ENCODE peak calls at places on chromosomes 3 and 15, in five cellular contexts. W is tibial nerve, E is PC-9, T is K562, A is kidney epithelial cell. H is an unnamed sample.

GRCh38 chr3:50112462-50112861 is 23.7 kb downstream of the RBM5 start:
- DNase-seq in W (no peak), E (no peak), T (no peak), A (no peak), H (no peak)

GRCh38 chr3:173371848-173372487 is 25.6 kb upstream of the NLGN1 start:
- DNase-seq in W (no peak), E (peak; percentile 46), T (no peak), A (no peak), H (no peak)

GRCh38 chr3:132343018-132343612 is 25.9 kb downstream of the ACP3 start:
- DNase-seq in W (no peak), E (peak; percentile 25), T (peak; percentile 24), A (no peak), H (no peak)

GRCh38 chr3:41893977-41894376 is 67.9 kb downstream of the ULK4 start:
- DNase-seq in W (no peak), E (peak; percentile 7), T (peak; percentile 19), A (no peak), H (no peak)

GRCh38 chr15:81182031-81182745 is 14.5 kb upstream of the IL16 start:
- DNase-seq in W (no peak), E (no peak), T (no peak), A (no peak), H (no peak)

GRCh38 chr3:129015388-129016105 is 14.4 kb downstream of the EFCC1 start:
- DNase-seq in W (no peak), E (no peak), T (peak; percentile 49), A (no peak), H (peak; percentile 56)

GRCh38 chr3:14329116-14329830 is 73.1 kb upstream of the SLC6A6 start:
- DNase-seq in W (no peak), E (no peak), T (no peak), A (peak; percentile 96), H (no peak)

GRCh38 chr3:134627831-134628230 is 23.0 kb downstream of the KY start:
- DNase-seq in W (no peak), E (no peak), T (no peak), A (no peak), H (no peak)

GRCh38 chr3:148943531-148944200 is 47.7 kb upstream of the GYG1 start:
- DNase-seq in W (no peak), E (peak; percentile 34), T (peak; percentile 77), A (peak; percentile 59), H (no peak)

GRCh38 chr3:15964605-15965061 is 166.9 kb upstream of the ANKRD28 start:
- DNase-seq in W (no peak), E (no peak), T (no peak), A (peak; percentile 14), H (no peak)

GRCh38 chr3:140233702-140234101 is 298.7 kb downstream of the CLSTN2 start:
- DNase-seq in W (no peak), E (no peak), T (no peak), A (no peak), H (no peak)

GRCh38 chr3:149486726-149487125 is 12.2 kb downstream of the TM4SF4 start:
- DNase-seq in W (no peak), E (no peak), T (no peak), A (no peak), H (no peak)

GRCh38 chr3:177358085-177358967 is 161.0 kb upstream of the TBL1XR1 start:
- DNase-seq in W (no peak), E (peak; percentile 82), T (peak; percentile 57), A (no peak), H (peak; percentile 40)

GRCh38 chr3:64150527-64151238 is 74.6 kb downstream of the PRICKLE2 start:
- DNase-seq in W (no peak), E (peak; percentile 32), T (no peak), A (no peak), H (no peak)

GRCh38 chr15:92810418-92811138 is 89.5 kb upstream of the CHD2 start:
- DNase-seq in W (peak; percentile 85), E (no peak), T (peak; percentile 35), A (no peak), H (no peak)

GRCh38 chr3:183823963-183824362 is 1.4 kb downstream of the MAP6D1 start:
- DNase-seq in W (no peak), E (no peak), T (no peak), A (no peak), H (no peak)

GRCh38 chr15:48603123-48603500 is 42.4 kb downstream of the FBN1 start:
- DNase-seq in W (no peak), E (no peak), T (no peak), A (no peak), H (no peak)

GRCh38 chr3:28651159-28651558 is 302.5 kb upstream of the AZI2 start:
- DNase-seq in W (no peak), E (no peak), T (no peak), A (no peak), H (no peak)

GRCh38 chr3:42493126-42493797 is 9.2 kb upstream of the VIPR1 start:
- DNase-seq in W (no peak), E (no peak), T (no peak), A (no peak), H (peak; percentile 20)

GRCh38 chr15:57296473-57297162 is 79.7 kb upstream of the CGNL1 start:
- DNase-seq in W (no peak), E (no peak), T (no peak), A (no peak), H (no peak)

GRCh38 chr3:31957106-31957505 is 24.0 kb downstream of the OSBPL10 start:
- DNase-seq in W (no peak), E (no peak), T (no peak), A (no peak), H (no peak)

GRCh38 chr3:45786801-45787495 is 9.4 kb downstream of the SLC6A20 start:
- DNase-seq in W (no peak), E (no peak), T (no peak), A (no peak), H (no peak)

GRCh38 chr3:29747991-29748390 is 467.1 kb downstream of the RBMS3 start:
- DNase-seq in W (no peak), E (no peak), T (no peak), A (no peak), H (no peak)

GRCh38 chr3:56926513-56927282 is 124.9 kb upstream of the ARHGEF3 start:
- DNase-seq in W (no peak), E (peak; percentile 17), T (no peak), A (peak; percentile 69), H (no peak)

GRCh38 chr3:127264292-127264691 is 23.6 kb downstream of the PRR20G start:
- DNase-seq in W (no peak), E (no peak), T (no peak), A (no peak), H (no peak)

GRCh38 chr15:48493084-48493762 is 152.3 kb downstream of the FBN1 start:
- DNase-seq in W (no peak), E (no peak), T (no peak), A (peak; percentile 38), H (no peak)

GRCh38 chr15:101357333-101357732 is 62.3 kb upstream of the SNRPA1 start:
- DNase-seq in W (no peak), E (no peak), T (no peak), A (no peak), H (no peak)

GRCh38 chr3:188113761-188114160 is 40.2 kb upstream of the LPP start:
- DNase-seq in W (no peak), E (no peak), T (no peak), A (no peak), H (no peak)

GRCh38 chr3:113844622-113845222 is 6.1 kb downstream of the GRAMD1C start:
- DNase-seq in W (no peak), E (no peak), T (no peak), A (no peak), H (no peak)

GRCh38 chr15:39887832-39888231 is 32.2 kb downstream of the GPR176 start:
- DNase-seq in W (no peak), E (peak; percentile 14), T (no peak), A (peak; percentile 19), H (no peak)
- TF ChIP-seq CTCF in W (peak; percentile 32), E (no peak), T (peak; percentile 22), A (peak; percentile 56), H (no peak)

GRCh38 chr3:109369510-109369909 is 32.2 kb upstream of the DPPA4 start:
- DNase-seq in W (no peak), E (no peak), T (no peak), A (no peak), H (no peak)
- TF ChIP-seq CTCF in W (no peak), E (peak; percentile 29), T (no peak), A (peak; percentile 44), H (no peak)

DNA sequence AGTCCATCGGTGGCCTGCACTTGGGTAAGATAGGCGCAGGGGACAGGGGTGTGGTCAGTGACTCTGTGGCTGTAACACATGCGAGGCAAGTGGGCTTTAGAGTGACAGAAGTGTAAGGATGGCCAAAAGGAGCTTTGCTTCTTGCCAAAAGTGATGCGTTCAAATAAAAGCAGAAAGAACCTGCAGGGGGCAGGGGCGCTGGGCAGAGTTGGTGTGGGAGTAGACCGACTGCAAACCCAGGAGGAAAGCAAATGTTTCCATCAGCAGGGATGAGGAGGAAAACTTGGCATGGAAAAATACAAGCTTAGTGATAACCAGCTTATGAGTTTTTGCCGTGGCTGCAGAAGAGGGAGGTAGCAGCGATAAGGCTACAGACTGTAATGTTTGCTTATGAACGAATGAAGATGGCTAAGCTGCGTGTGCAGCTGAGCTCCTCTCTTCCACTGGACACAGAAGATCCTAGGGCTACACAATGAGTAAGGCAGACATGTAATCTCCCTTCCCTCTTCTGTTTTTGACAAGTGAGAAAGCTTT is 149.4 kb downstream of the WNT5A start:
- DNase-seq in W (no peak), E (no peak), T (no peak), A (no peak), H (no peak)
- TF ChIP-seq CTCF in W (no peak), E (no peak), T (no peak), A (no peak), H (no peak)

GRCh38 chr3:190701096-190701532 is 161.4 kb downstream of the GMNC start:
- DNase-seq in W (no peak), E (peak; percentile 65), T (no peak), A (peak; percentile 43), H (no peak)
- TF ChIP-seq CTCF in W (no peak), E (peak; percentile 87), T (no peak), A (peak; percentile 82), H (no peak)

DNA sequence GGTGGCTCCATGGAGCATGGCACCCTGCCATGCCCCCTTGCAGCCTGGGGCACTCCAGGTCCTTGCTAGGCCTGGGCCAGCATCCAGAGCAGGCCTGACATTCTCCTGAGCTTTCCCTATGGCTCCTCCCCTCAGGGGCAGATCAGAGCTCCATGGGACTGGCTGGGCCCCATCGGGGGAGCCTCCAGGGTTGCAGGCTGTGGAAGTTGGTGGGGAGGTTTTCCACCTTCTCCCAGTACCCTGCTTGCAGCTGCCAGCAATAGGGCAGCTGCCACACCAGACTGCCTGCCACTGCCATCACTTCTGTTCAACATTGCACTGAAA is 75.7 kb upstream of the TP63 start:
- DNase-seq in W (no peak), E (no peak), T (no peak), A (no peak), H (no peak)
- TF ChIP-seq CTCF in W (no peak), E (no peak), T (no peak), A (no peak), H (no peak)

H was measured in CD4-positive, alpha-beta T cell.